ENCODE peak calls at places on chromosomes 7 and 10, in four cellular contexts. N, J, A and E are unnamed samples.

GRCh38 chr10:97571622-97572021 is 957 bp upstream of the ANKRD2 start:
- DNase-seq in N (no peak), J (no peak), A (no peak), E (no peak)

GRCh38 chr7:140901946-140902304 is 22.8 kb downstream of the BRAF start:
- DNase-seq in N (no peak), J (no peak), A (no peak), E (no peak)

GRCh38 chr10:17409170-17409733 is 45.1 kb downstream of the ST8SIA6 start:
- DNase-seq in N (no peak), J (peak), A (no peak), E (no peak)

GRCh38 chr10:117152668-117153067 is 14.6 kb upstream of the VAX1 start:
- DNase-seq in N (no peak), J (no peak), A (no peak), E (no peak)

GRCh38 chr10:58291538-58292174 is 22.7 kb downstream of the CISD1 start:
- DNase-seq in N (peak), J (peak), A (peak), E (peak)

GRCh38 chr7:100444311-100445278 is 8.3 kb upstream of the PPP1R35 start:
- DNase-seq in N (peak), J (peak), A (no peak), E (peak)

GRCh38 chr7:28020302-28020940 is 160.2 kb downstream of the JAZF1 start:
- DNase-seq in N (peak), J (peak), A (peak), E (peak)

GRCh38 chr7:74674166-74674565 is 16.6 kb downstream of the GTF2I start:
- DNase-seq in N (no peak), J (no peak), A (no peak), E (no peak)

GRCh38 chr7:2541291-2542010 is 13.9 kb downstream of the BRAT1 start:
- DNase-seq in N (no peak), J (no peak), A (no peak), E (no peak)

GRCh38 chr7:1787241-1787640 is 117.2 kb downstream of the ELFN1 start:
- DNase-seq in N (no peak), J (no peak), A (no peak), E (no peak)

GRCh38 chr10:95480102-95480900 is 80.9 kb downstream of the SORBS1 start:
- DNase-seq in N (no peak), J (no peak), A (no peak), E (no peak)

GRCh38 chr10:131977323-131978096 is 4.2 kb downstream of the BNIP3 start:
- DNase-seq in N (no peak), J (no peak), A (no peak), E (no peak)

GRCh38 chr7:99597762-99598501 is at the start of gene TMEM225B:
- DNase-seq in N (peak), J (no peak), A (no peak), E (no peak)

GRCh38 chr10:486668-487067 is 202.8 kb downstream of the DIP2C start:
- DNase-seq in N (peak), J (no peak), A (no peak), E (no peak)

GRCh38 chr10:94614558-94614957 is 69.0 kb downstream of the HELLS start:
- DNase-seq in N (no peak), J (no peak), A (no peak), E (no peak)

GRCh38 chr10:3529691-3530090 is 255.3 kb downstream of the KLF6 start:
- DNase-seq in N (no peak), J (no peak), A (no peak), E (no peak)

GRCh38 chr7:25861704-25862253 is 290.2 kb upstream of the NFE2L3 start:
- DNase-seq in N (no peak), J (no peak), A (no peak), E (peak)

GRCh38 chr10:43816351-43817321 is 168.0 kb upstream of the ZNF32 start:
- DNase-seq in N (peak), J (peak), A (peak), E (peak)

GRCh38 chr10:20858292-20859124 is 38.6 kb downstream of the NEBL start:
- DNase-seq in N (no peak), J (peak), A (no peak), E (peak)

GRCh38 chr7:152522551-152522950 is 86.7 kb upstream of the KMT2C start:
- DNase-seq in N (no peak), J (no peak), A (no peak), E (no peak)

GRCh38 chr10:67618116-67618515 is 77.9 kb downstream of the CTNNA3 start:
- DNase-seq in N (no peak), J (peak), A (no peak), E (no peak)

GRCh38 chr10:131312261-131312801 is 810 bp upstream of the TCERG1L start:
- DNase-seq in N (no peak), J (no peak), A (no peak), E (no peak)

GRCh38 chr10:88800152-88801125 is 2.1 kb upstream of the LIPM start:
- DNase-seq in N (peak), J (peak), A (no peak), E (no peak)

GRCh38 chr10:133276435-133277201 is at the start of gene ADAM8:
- DNase-seq in N (peak), J (no peak), A (peak), E (no peak)

GRCh38 chr10:92702301-92702916 is 12.7 kb downstream of the HHEX start:
- DNase-seq in N (no peak), J (no peak), A (no peak), E (peak)

GRCh38 chr7:2050511-2050866 is 182.3 kb downstream of the MAD1L1 start:
- DNase-seq in N (no peak), J (no peak), A (no peak), E (no peak)

GRCh38 chr10:95880704-95881103 is 27.1 kb upstream of the CC2D2B start:
- DNase-seq in N (no peak), J (no peak), A (no peak), E (no peak)

GRCh38 chr10:124721295-124722052 is 22.7 kb downstream of the FAM53B start:
- DNase-seq in N (peak), J (no peak), A (no peak), E (peak)

GRCh38 chr7:70498232-70498631 is 633.7 kb upstream of the GALNT17 start:
- DNase-seq in N (no peak), J (no peak), A (no peak), E (no peak)

GRCh38 chr7:30470783-30471182 is 7.8 kb downstream of the NOD1 start:
- DNase-seq in N (no peak), J (peak), A (no peak), E (no peak)

GRCh38 chr10:24721254-24722106 is 2.2 kb downstream of the ARHGAP21 start:
- DNase-seq in N (no peak), J (peak), A (no peak), E (no peak)

GRCh38 chr10:71990706-71991269 is 26.6 kb downstream of the CHST3 start:
- DNase-seq in N (no peak), J (no peak), A (no peak), E (no peak)

GRCh38 chr10:100887761-100888296 is 24.9 kb upstream of the SLF2 start:
- DNase-seq in N (no peak), J (no peak), A (no peak), E (no peak)